ENCODE peak calls at places on chromosomes 12 and 14, in four cellular contexts. M, V, W and O are unnamed samples.

GRCh38 chr14:89855961-89856360 is 98.6 kb downstream of the EFCAB11 start:
- DNase-seq in M (no peak), V (peak; percentile 61), W (no peak), O (no peak)

GRCh38 chr14:95102678-95103039 is 54.7 kb downstream of the DICER1 start:
- DNase-seq in M (no peak), V (no peak), W (no peak), O (no peak)

GRCh38 chr12:89252284-89252683 is 100.0 kb downstream of the DUSP6 start:
- DNase-seq in M (no peak), V (no peak), W (no peak), O (peak; percentile 17)

GRCh38 chr14:103121846-103122577 is 1.2 kb upstream of the TNFAIP2 start:
- DNase-seq in M (peak; percentile 73), V (peak; percentile 94), W (peak; percentile 69), O (peak; percentile 92)

GRCh38 chr14:101132051-101132541 is 228.6 kb upstream of the RTL1 start:
- DNase-seq in M (no peak), V (no peak), W (no peak), O (no peak)

GRCh38 chr12:56581418-56582145 is 48.5 kb downstream of the BAZ2A start:
- DNase-seq in M (no peak), V (no peak), W (no peak), O (no peak)

GRCh38 chr14:100193417-100194357 is 34.2 kb upstream of the DEGS2 start:
- DNase-seq in M (peak; percentile 15), V (peak; percentile 59), W (peak; percentile 27), O (peak; percentile 31)

GRCh38 chr12:113161415-113162016 is 12.0 kb downstream of the CFAP73 start:
- DNase-seq in M (no peak), V (peak; percentile 75), W (peak; percentile 99), O (no peak)

GRCh38 chr12:121578230-121579189 is 2.3 kb downstream of the KDM2B start:
- DNase-seq in M (peak; percentile 37), V (no peak), W (peak; percentile 68), O (peak; percentile 26)

GRCh38 chr12:56242986-56243385 is 13.1 kb downstream of the SLC39A5 start:
- DNase-seq in M (no peak), V (no peak), W (no peak), O (no peak)

GRCh38 chr12:93582351-93582750 is 9.9 kb downstream of the SOCS2 start:
- DNase-seq in M (no peak), V (no peak), W (no peak), O (no peak)

GRCh38 chr12:47995976-47996375 is 8.3 kb downstream of the COL2A1 start:
- DNase-seq in M (no peak), V (peak; percentile 66), W (no peak), O (peak; percentile 46)

GRCh38 chr12:53074290-53074998 is 4.7 kb downstream of the SPRYD3 start:
- DNase-seq in M (no peak), V (peak; percentile 53), W (no peak), O (no peak)

GRCh38 chr12:3303410-3304136 is 187.4 kb upstream of the PRMT8 start:
- DNase-seq in M (peak; percentile 57), V (no peak), W (peak; percentile 66), O (peak; percentile 25)

GRCh38 chr14:103126873-103127304 is 3.6 kb downstream of the TNFAIP2 start:
- DNase-seq in M (peak; percentile 86), V (no peak), W (peak; percentile 95), O (peak; percentile 90)

GRCh38 chr12:51825216-51825615 is 23.3 kb downstream of the FIGNL2 start:
- DNase-seq in M (no peak), V (no peak), W (no peak), O (no peak)

GRCh38 chr12:51848843-51849735 is 571 bp upstream of the FIGNL2 start:
- DNase-seq in M (no peak), V (no peak), W (peak; percentile 89), O (no peak)

GRCh38 chr12:89217472-89217871 is 134.8 kb downstream of the DUSP6 start:
- DNase-seq in M (no peak), V (no peak), W (no peak), O (no peak)

GRCh38 chr12:88237954-88238353 is 95.8 kb downstream of the TMTC3 start:
- DNase-seq in M (no peak), V (no peak), W (no peak), O (no peak)

GRCh38 chr12:23356927-23357708 is 592.4 kb downstream of the SOX5 start:
- DNase-seq in M (no peak), V (no peak), W (no peak), O (no peak)

GRCh38 chr12:68013181-68013580 is 23.9 kb downstream of the IFNG-AS1 start:
- DNase-seq in M (no peak), V (no peak), W (no peak), O (no peak)

GRCh38 chr14:91317381-91318313 is 73.1 kb upstream of the GPR68 start:
- DNase-seq in M (peak; percentile 54), V (peak; percentile 79), W (no peak), O (peak; percentile 79)

GRCh38 chr12:14802961-14803829 is at the start of the genes C12orf60 and WBP11:
- DNase-seq in M (peak; percentile 97), V (peak; percentile 100), W (peak; percentile 97), O (peak; percentile 97)

GRCh38 chr14:58072288-58073071 is 79.5 kb downstream of the ARMH4 start:
- DNase-seq in M (peak; percentile 54), V (peak; percentile 68), W (peak; percentile 77), O (peak; percentile 61)

GRCh38 chr12:6376079-6376941 is 947 bp upstream of the SCNN1A start:
- DNase-seq in M (peak; percentile 98), V (no peak), W (peak; percentile 87), O (peak; percentile 84)

GRCh38 chr12:6378709-6379427 is 3.5 kb upstream of the SCNN1A start:
- DNase-seq in M (no peak), V (no peak), W (no peak), O (no peak)

GRCh38 chr12:6377667-6377994 is 2.3 kb upstream of the SCNN1A start:
- DNase-seq in M (peak; percentile 92), V (peak; percentile 77), W (no peak), O (peak; percentile 77)

GRCh38 chr12:6375269-6376078 is at the start of gene SCNN1A:
- DNase-seq in M (peak; percentile 95), V (no peak), W (peak; percentile 41), O (peak; percentile 73)

DNA sequence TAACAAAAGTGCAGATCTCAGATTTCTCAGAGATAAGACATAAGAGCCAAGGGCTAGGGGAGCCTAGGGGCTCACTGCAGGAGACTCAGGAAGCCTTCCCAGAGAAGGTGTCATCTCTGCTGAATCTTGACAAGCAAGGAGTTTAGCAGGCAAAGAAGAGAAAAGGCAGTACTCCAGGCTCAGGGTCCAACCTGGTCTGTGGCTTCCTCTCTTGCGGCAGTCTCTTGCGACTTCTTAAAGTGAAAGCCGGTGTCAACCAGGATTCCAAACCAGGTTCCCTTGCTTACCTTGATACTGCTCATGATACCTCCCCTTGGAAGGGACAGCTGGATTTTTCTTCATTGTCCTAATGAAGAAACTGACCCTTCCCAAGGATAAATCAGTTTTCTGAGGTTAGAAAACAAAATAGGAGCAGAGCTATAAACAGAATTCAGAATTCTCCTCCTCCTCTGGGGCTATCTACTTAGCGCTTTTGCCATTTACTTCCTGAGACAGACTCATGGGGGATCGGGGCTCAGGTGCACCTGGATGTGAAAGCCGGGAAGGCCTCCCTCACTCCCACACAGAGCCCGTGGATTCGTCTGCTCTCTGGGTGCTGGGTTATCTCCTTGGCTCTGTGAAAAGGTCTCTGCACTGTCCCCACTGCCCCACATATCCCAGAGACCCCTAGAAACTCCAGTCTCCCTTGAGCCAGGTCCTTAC is 1.8 kb upstream of the SCNN1A start:
- DNase-seq in M (no peak), V (no peak), W (no peak), O (no peak)
- H3K4me3 ChIP-seq in M (no peak overlapping the region), V (no peak overlapping the region), W (no peak overlapping the region), O (no peak overlapping the region)

DNA sequence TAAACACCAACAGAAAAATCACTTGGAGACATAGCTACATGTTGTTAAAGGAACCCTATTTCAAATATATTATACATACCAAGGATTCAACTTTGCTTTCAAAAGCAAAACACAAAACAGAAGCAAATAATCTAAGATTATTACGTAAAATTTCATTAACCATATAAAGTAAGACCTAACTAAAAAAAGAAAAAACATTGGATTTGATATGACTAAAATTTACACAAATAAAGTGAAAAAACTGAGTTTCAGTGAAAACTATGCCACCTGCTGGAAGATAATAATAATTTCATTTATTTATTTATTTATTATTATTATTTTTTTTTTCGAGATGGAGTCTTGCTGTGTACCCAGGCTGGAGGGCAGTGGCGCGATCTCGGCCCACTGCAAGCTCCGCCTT is 45.2 kb downstream of the WDHD1 start:
- DNase-seq in M (no peak), V (no peak), W (no peak), O (no peak)
- TF ChIP-seq CTCF in M (no peak), V (peak; percentile 39), W (peak; percentile 31), O (no peak)

DNA sequence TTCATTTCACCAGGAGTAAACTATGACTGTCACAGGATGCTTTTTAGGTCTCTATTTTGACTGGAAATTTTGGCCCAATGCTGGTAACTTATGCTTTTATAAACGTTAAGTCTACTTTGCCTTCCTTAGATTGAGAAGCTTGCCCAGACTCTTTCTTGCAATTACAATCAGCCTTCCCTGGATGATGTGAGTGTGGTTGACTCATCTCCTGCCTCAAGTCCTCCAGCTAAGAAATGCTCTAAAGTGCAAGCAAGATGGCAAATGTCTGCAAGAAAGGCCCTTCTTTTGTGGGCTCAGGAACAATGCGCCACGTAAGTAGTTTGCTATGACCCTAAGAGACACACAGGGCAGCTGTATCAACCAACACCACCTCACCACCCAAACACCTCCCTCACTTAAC is 96.9 kb downstream of the SYNE2 start:
- DNase-seq in M (no peak), V (no peak), W (no peak), O (no peak)
- H3K27ac ChIP-seq in M (no peak overlapping the region), V (no peak overlapping the region), W (no peak overlapping the region), O (no peak overlapping the region)

GRCh38 chr12:7899755-7900154 is 27.0 kb upstream of the SLC2A14 start:
- DNase-seq in M (no peak), V (no peak), W (no peak), O (no peak)
- H3K4me3 ChIP-seq in M (no peak overlapping the region), V (no peak overlapping the region), W (no peak overlapping the region), O (no peak overlapping the region)

DNA sequence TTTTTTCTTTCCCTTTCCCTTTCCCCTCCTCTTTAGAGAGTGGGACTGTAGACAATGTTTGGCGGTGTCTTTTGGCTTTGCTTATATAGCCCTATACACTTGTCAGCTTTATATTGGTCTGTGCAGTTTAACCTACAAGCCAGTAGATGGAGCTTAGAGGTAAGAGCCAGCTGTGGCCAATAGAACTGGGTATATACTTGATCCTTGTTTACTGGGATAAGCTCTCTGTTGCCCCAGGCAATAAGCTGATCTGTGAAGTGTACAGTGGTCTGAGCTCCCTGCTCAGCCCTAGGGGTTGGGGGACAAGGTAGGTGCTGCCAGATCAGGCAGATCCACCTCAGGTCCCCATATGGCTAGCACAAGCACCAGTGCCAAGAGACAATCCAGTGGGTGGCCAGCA is 434.1 kb downstream of the NOVA1 start:
- DNase-seq in M (no peak), V (no peak), W (peak; percentile 62), O (no peak)
- TF ChIP-seq CTCF in M (no peak), V (peak; percentile 23), W (peak; percentile 57), O (peak; percentile 19)